ENCODE peak calls at places on chromosomes 1 and 21, in ten cellular contexts. One of them, this sample, is unnamed.

GRCh38 chr1:47804127-47804526 is 193.1 kb downstream of the TRABD2B start:
- ATAC-seq in body of pancreas: no peak
- ATAC-seq in HCT116: no peak
- ATAC-seq in heart left ventricle: peak
- ATAC-seq in right lobe of liver: no peak
- ATAC-seq in GM12878: no peak
- ATAC-seq in gastrocnemius medialis: no peak
- ATAC-seq in A549: no peak
- ATAC-seq in upper lobe of left lung: no peak
- ATAC-seq in IMR-90: no peak
- ATAC-seq in this sample: no peak

GRCh38 chr1:178599087-178599486 is 86.2 kb downstream of the TEX35 start:
- ATAC-seq in HCT116: no peak
- ATAC-seq in right lobe of liver: no peak
- ATAC-seq in body of pancreas: no peak
- ATAC-seq in A549: no peak
- ATAC-seq in heart left ventricle: no peak
- ATAC-seq in gastrocnemius medialis: no peak
- ATAC-seq in IMR-90: no peak
- ATAC-seq in GM12878: peak
- ATAC-seq in upper lobe of left lung: no peak
- ATAC-seq in this sample: no peak

GRCh38 chr1:192788184-192788583 is 20.7 kb upstream of the RGS2 start:
- ATAC-seq in body of pancreas: no peak
- ATAC-seq in right lobe of liver: peak
- ATAC-seq in upper lobe of left lung: peak
- ATAC-seq in gastrocnemius medialis: peak
- ATAC-seq in A549: peak
- ATAC-seq in HCT116: no peak
- ATAC-seq in GM12878: no peak
- ATAC-seq in heart left ventricle: peak
- ATAC-seq in IMR-90: peak
- ATAC-seq in this sample: peak

GRCh38 chr1:187047298-187047697 is 218.5 kb downstream of the PLA2G4A start:
- ATAC-seq in body of pancreas: no peak
- ATAC-seq in gastrocnemius medialis: no peak
- ATAC-seq in heart left ventricle: no peak
- ATAC-seq in IMR-90: no peak
- ATAC-seq in GM12878: no peak
- ATAC-seq in right lobe of liver: no peak
- ATAC-seq in A549: no peak
- ATAC-seq in HCT116: no peak
- ATAC-seq in upper lobe of left lung: no peak
- ATAC-seq in this sample: no peak

GRCh38 chr1:1128454-1129139 is 12.7 kb upstream of the C1orf159 start:
- ATAC-seq in A549: no peak
- ATAC-seq in body of pancreas: peak
- ATAC-seq in HCT116: no peak
- ATAC-seq in right lobe of liver: peak
- ATAC-seq in upper lobe of left lung: no peak
- ATAC-seq in GM12878: no peak
- ATAC-seq in gastrocnemius medialis: no peak
- ATAC-seq in IMR-90: no peak
- ATAC-seq in heart left ventricle: no peak
- ATAC-seq in this sample: no peak

GRCh38 chr1:221286399-221286798 is 407.2 kb downstream of the HLX start:
- ATAC-seq in GM12878: no peak
- ATAC-seq in upper lobe of left lung: no peak
- ATAC-seq in body of pancreas: no peak
- ATAC-seq in A549: no peak
- ATAC-seq in IMR-90: no peak
- ATAC-seq in HCT116: no peak
- ATAC-seq in gastrocnemius medialis: no peak
- ATAC-seq in right lobe of liver: no peak
- ATAC-seq in heart left ventricle: no peak
- ATAC-seq in this sample: no peak

GRCh38 chr1:222019029-222019428 is 277.1 kb upstream of the DUSP10 start:
- ATAC-seq in upper lobe of left lung: no peak
- ATAC-seq in right lobe of liver: peak
- ATAC-seq in IMR-90: no peak
- ATAC-seq in body of pancreas: peak
- ATAC-seq in A549: no peak
- ATAC-seq in gastrocnemius medialis: peak
- ATAC-seq in GM12878: no peak
- ATAC-seq in heart left ventricle: no peak
- ATAC-seq in HCT116: no peak
- ATAC-seq in this sample: no peak

GRCh38 chr1:243620096-243620495 is 229.9 kb downstream of the AKT3 start:
- ATAC-seq in gastrocnemius medialis: no peak
- ATAC-seq in IMR-90: no peak
- ATAC-seq in right lobe of liver: no peak
- ATAC-seq in GM12878: no peak
- ATAC-seq in heart left ventricle: no peak
- ATAC-seq in A549: no peak
- ATAC-seq in body of pancreas: no peak
- ATAC-seq in HCT116: no peak
- ATAC-seq in upper lobe of left lung: no peak
- ATAC-seq in this sample: no peak

GRCh38 chr1:91503975-91504530 is 3.4 kb downstream of the CDC7 start:
- ATAC-seq in body of pancreas: no peak
- ATAC-seq in A549: no peak
- ATAC-seq in heart left ventricle: no peak
- ATAC-seq in upper lobe of left lung: no peak
- ATAC-seq in gastrocnemius medialis: no peak
- ATAC-seq in GM12878: no peak
- ATAC-seq in right lobe of liver: no peak
- ATAC-seq in IMR-90: no peak
- ATAC-seq in HCT116: no peak
- ATAC-seq in this sample: no peak

GRCh38 chr1:91505086-91505485 is 4.4 kb downstream of the CDC7 start:
- ATAC-seq in HCT116: no peak
- ATAC-seq in IMR-90: no peak
- ATAC-seq in body of pancreas: no peak
- ATAC-seq in A549: no peak
- ATAC-seq in gastrocnemius medialis: no peak
- ATAC-seq in heart left ventricle: no peak
- ATAC-seq in right lobe of liver: no peak
- ATAC-seq in upper lobe of left lung: no peak
- ATAC-seq in GM12878: peak
- ATAC-seq in this sample: no peak

GRCh38 chr1:91510754-91511153 is 10.1 kb downstream of the CDC7 start:
- ATAC-seq in IMR-90: no peak
- ATAC-seq in right lobe of liver: no peak
- ATAC-seq in upper lobe of left lung: no peak
- ATAC-seq in heart left ventricle: no peak
- ATAC-seq in body of pancreas: no peak
- ATAC-seq in HCT116: no peak
- ATAC-seq in GM12878: no peak
- ATAC-seq in gastrocnemius medialis: no peak
- ATAC-seq in A549: no peak
- ATAC-seq in this sample: no peak

GRCh38 chr1:91506071-91506470 is 5.4 kb downstream of the CDC7 start:
- ATAC-seq in GM12878: no peak
- ATAC-seq in heart left ventricle: no peak
- ATAC-seq in upper lobe of left lung: no peak
- ATAC-seq in right lobe of liver: no peak
- ATAC-seq in IMR-90: no peak
- ATAC-seq in gastrocnemius medialis: no peak
- ATAC-seq in A549: no peak
- ATAC-seq in HCT116: no peak
- ATAC-seq in body of pancreas: no peak
- ATAC-seq in this sample: no peak

DNA sequence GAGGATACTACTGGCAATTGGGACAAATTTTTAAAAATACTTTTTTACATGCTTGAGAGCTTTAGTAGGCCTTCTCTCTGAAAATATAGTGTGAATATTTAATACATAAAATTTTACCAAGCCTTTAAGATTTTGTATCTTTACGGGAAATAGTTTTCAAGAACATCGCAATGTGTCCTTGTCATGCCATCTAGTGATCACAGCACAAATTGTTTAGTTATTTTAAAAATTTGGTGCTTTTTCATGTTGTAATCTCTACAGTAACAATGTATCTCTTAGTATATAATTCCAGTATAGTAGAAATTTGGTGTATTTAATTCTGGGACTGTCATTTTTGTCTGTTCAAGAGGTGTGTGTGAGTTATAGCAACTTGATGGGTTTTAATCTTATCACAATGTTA is 6.7 kb downstream of the CDC7 start:
- ATAC-seq in upper lobe of left lung: no peak
- ATAC-seq in GM12878: no peak
- ATAC-seq in right lobe of liver: no peak
- ATAC-seq in gastrocnemius medialis: no peak
- ATAC-seq in HCT116: no peak
- ATAC-seq in heart left ventricle: no peak
- ATAC-seq in body of pancreas: no peak
- ATAC-seq in IMR-90: no peak
- ATAC-seq in A549: no peak
- ATAC-seq in this sample: no peak
- TF ChIP-seq CTCF in upper lobe of left lung: no peak
- TF ChIP-seq CTCF in GM12878: no peak
- TF ChIP-seq CTCF in right lobe of liver: peak
- TF ChIP-seq CTCF in gastrocnemius medialis: no peak
- TF ChIP-seq CTCF in HCT116: no peak
- TF ChIP-seq CTCF in heart left ventricle: no peak
- TF ChIP-seq CTCF in body of pancreas: no peak
- TF ChIP-seq CTCF in IMR-90: no peak
- TF ChIP-seq CTCF in A549: peak
- TF ChIP-seq CTCF in this sample: no peak

GRCh38 chr21:33402011-33402979 is 918 bp upstream of the IFNGR2 start:
- ATAC-seq in IMR-90: peak
- ATAC-seq in heart left ventricle: peak
- ATAC-seq in GM12878: peak
- ATAC-seq in A549: peak
- ATAC-seq in upper lobe of left lung: peak
- ATAC-seq in gastrocnemius medialis: peak
- ATAC-seq in body of pancreas: peak
- ATAC-seq in HCT116: no peak
- ATAC-seq in right lobe of liver: peak
- ATAC-seq in this sample: peak
- TF ChIP-seq POLR2A in IMR-90: no peak
- TF ChIP-seq POLR2A in heart left ventricle: no peak
- TF ChIP-seq POLR2A in GM12878: no peak
- TF ChIP-seq POLR2A in A549: no peak
- TF ChIP-seq POLR2A in upper lobe of left lung: no peak
- TF ChIP-seq POLR2A in gastrocnemius medialis: peak
- TF ChIP-seq POLR2A in body of pancreas: peak
- TF ChIP-seq POLR2A in HCT116: no peak
- TF ChIP-seq POLR2A in right lobe of liver: peak
- TF ChIP-seq POLR2A in this sample: peak

GRCh38 chr1:151887028-151887427 is 22.3 kb downstream of the THEM4 start:
- ATAC-seq in gastrocnemius medialis: peak
- ATAC-seq in IMR-90: peak
- ATAC-seq in upper lobe of left lung: no peak
- ATAC-seq in A549: no peak
- ATAC-seq in GM12878: no peak
- ATAC-seq in HCT116: peak
- ATAC-seq in right lobe of liver: no peak
- ATAC-seq in body of pancreas: no peak
- ATAC-seq in heart left ventricle: no peak
- ATAC-seq in this sample: no peak

GRCh38 chr1:151882466-151882865 is 26.8 kb downstream of the THEM4 start:
- ATAC-seq in A549: no peak
- ATAC-seq in heart left ventricle: no peak
- ATAC-seq in HCT116: no peak
- ATAC-seq in GM12878: no peak
- ATAC-seq in upper lobe of left lung: no peak
- ATAC-seq in gastrocnemius medialis: no peak
- ATAC-seq in right lobe of liver: no peak
- ATAC-seq in IMR-90: no peak
- ATAC-seq in body of pancreas: no peak
- ATAC-seq in this sample: no peak

GRCh38 chr1:151885479-151885878 is 23.8 kb downstream of the THEM4 start:
- ATAC-seq in body of pancreas: no peak
- ATAC-seq in right lobe of liver: no peak
- ATAC-seq in A549: no peak
- ATAC-seq in HCT116: no peak
- ATAC-seq in gastrocnemius medialis: no peak
- ATAC-seq in upper lobe of left lung: no peak
- ATAC-seq in IMR-90: no peak
- ATAC-seq in heart left ventricle: no peak
- ATAC-seq in GM12878: no peak
- ATAC-seq in this sample: no peak

GRCh38 chr1:151875419-151876097 is 22.0 kb upstream of the THEM5 start:
- ATAC-seq in gastrocnemius medialis: no peak
- ATAC-seq in heart left ventricle: no peak
- ATAC-seq in GM12878: no peak
- ATAC-seq in A549: no peak
- ATAC-seq in right lobe of liver: no peak
- ATAC-seq in body of pancreas: no peak
- ATAC-seq in HCT116: no peak
- ATAC-seq in IMR-90: peak
- ATAC-seq in upper lobe of left lung: no peak
- ATAC-seq in this sample: no peak

DNA sequence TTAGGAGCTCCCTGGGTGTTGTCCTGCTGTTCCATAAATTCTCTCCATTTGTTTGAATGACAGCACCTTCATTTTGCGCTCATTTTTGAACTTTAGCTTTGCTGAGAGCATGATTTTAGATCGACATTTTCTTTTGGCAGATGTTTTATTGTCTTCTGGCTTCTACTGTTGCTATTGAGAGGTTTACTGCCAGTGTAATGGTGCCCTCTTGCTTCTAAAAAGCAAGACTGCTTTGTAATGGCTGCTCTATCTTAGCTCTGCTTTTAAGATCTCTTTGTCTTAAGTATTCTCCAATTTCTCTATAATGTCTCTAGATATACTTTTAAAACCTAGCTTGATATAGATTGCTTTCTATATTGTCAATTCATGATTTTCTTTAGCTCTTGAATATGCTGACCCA is 27.8 kb downstream of the THEM4 start:
- ATAC-seq in HCT116: no peak
- ATAC-seq in heart left ventricle: no peak
- ATAC-seq in IMR-90: no peak
- ATAC-seq in gastrocnemius medialis: no peak
- ATAC-seq in right lobe of liver: no peak
- ATAC-seq in upper lobe of left lung: no peak
- ATAC-seq in body of pancreas: no peak
- ATAC-seq in A549: no peak
- ATAC-seq in GM12878: no peak
- ATAC-seq in this sample: no peak
- TF ChIP-seq CTCF in HCT116: no peak
- TF ChIP-seq CTCF in heart left ventricle: no peak
- TF ChIP-seq CTCF in IMR-90: no peak
- TF ChIP-seq CTCF in gastrocnemius medialis: no peak
- TF ChIP-seq CTCF in right lobe of liver: no peak
- TF ChIP-seq CTCF in upper lobe of left lung: no peak
- TF ChIP-seq CTCF in body of pancreas: no peak
- TF ChIP-seq CTCF in A549: no peak
- TF ChIP-seq CTCF in GM12878: no peak
- TF ChIP-seq CTCF in this sample: no peak

DNA sequence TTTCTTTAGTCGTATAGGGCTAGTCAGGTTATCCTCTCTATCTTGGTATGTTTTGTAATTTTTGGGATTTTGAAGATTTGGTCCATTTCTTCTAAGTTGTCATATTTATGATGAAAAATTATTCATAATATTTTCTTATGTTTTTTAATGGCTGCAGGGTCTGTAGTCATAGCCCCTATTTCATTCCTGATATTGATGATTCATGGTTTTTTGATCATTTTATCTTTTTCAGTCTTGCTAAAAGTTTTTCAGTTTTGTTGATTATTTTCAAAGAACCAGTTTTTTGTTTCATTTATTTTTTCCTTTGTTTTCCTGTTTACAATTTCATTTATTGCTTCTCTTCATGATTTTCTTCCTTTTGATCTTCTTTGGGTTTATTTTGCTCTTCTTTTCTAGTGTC is 50.2 kb downstream of the DIRAS3 start:
- ATAC-seq in gastrocnemius medialis: no peak
- ATAC-seq in HCT116: no peak
- ATAC-seq in right lobe of liver: no peak
- ATAC-seq in heart left ventricle: no peak
- ATAC-seq in body of pancreas: no peak
- ATAC-seq in upper lobe of left lung: no peak
- ATAC-seq in A549: no peak
- ATAC-seq in IMR-90: no peak
- ATAC-seq in GM12878: no peak
- ATAC-seq in this sample: no peak
- TF ChIP-seq POLR2A in gastrocnemius medialis: no peak
- TF ChIP-seq POLR2A in HCT116: no peak
- TF ChIP-seq POLR2A in right lobe of liver: no peak
- TF ChIP-seq POLR2A in heart left ventricle: no peak
- TF ChIP-seq POLR2A in body of pancreas: no peak
- TF ChIP-seq POLR2A in upper lobe of left lung: no peak
- TF ChIP-seq POLR2A in A549: no peak
- TF ChIP-seq POLR2A in IMR-90: no peak
- TF ChIP-seq POLR2A in GM12878: no peak
- TF ChIP-seq POLR2A in this sample: no peak

This sample was measured in gastroesophageal sphincter.